ENCODE peak calls at places on chromosomes 2 and 18, in ten cellular contexts. J is CD8-positive, alpha-beta T cell; E is HCT116; Q is SK-N-SH; M is Peyer's patch; B is GM12878; O is PC-3; F is astrocyte; Y is kidney epithelial cell; U is dorsolateral prefrontal cortex. R is an unnamed sample. For H3K27me3, the result is how much of the 10 kb centered on the place peaks cover.

GRCh38 chr2:146677280-146677679 is 1167.5 kb upstream of the ACVR2A start:
- DNase-seq in O (peak), M (no peak), J (no peak), Y (no peak), E (no peak), Q (no peak), F (no peak), U (no peak), B (no peak), R (no peak)

GRCh38 chr2:163373481-163373880 is 362.3 kb downstream of the FIGN start:
- DNase-seq in E (no peak), U (no peak), Q (no peak), J (no peak), O (no peak), F (no peak), M (no peak), Y (no peak), B (no peak), R (no peak)

GRCh38 chr18:68267583-68267982 is 447.3 kb downstream of the TMX3 start:
- DNase-seq in J (no peak), Y (no peak), E (no peak), F (peak), M (no peak), O (peak), Q (no peak), B (no peak), U (no peak), R (no peak)

GRCh38 chr2:229191413-229191812 is 79.7 kb downstream of the PID1 start:
- DNase-seq in U (no peak), Q (no peak), B (no peak), J (no peak), Y (no peak), F (no peak), O (no peak), E (no peak), M (no peak), R (no peak)

GRCh38 chr2:42854207-42854818 is 61.9 kb upstream of the HAAO start:
- DNase-seq in F (no peak), B (no peak), M (peak), O (no peak), Q (no peak), U (no peak), E (no peak), Y (no peak), J (no peak), R (peak)

GRCh38 chr2:2926858-2927175 is 450.8 kb downstream of the EIPR1 start:
- DNase-seq in E (no peak), B (peak), M (no peak), F (no peak), U (no peak), Y (no peak), Q (no peak), J (no peak), O (no peak), R (no peak)

GRCh38 chr2:65032016-65032975 is 23.9 kb upstream of the CEP68 start:
- DNase-seq in B (no peak), M (no peak), O (peak), Y (no peak), U (no peak), Q (no peak), E (no peak), F (no peak), J (no peak), R (no peak)

GRCh38 chr2:19321946-19322345 is 36.5 kb downstream of the OSR1 start:
- DNase-seq in F (peak), O (no peak), J (no peak), M (no peak), E (no peak), Y (peak), Q (no peak), B (no peak), U (no peak), R (no peak)

GRCh38 chr18:27202771-27203170 is 17.7 kb upstream of the CHST9 start:
- DNase-seq in U (no peak), E (no peak), Q (no peak), J (no peak), B (no peak), O (no peak), M (no peak), F (no peak), Y (no peak), R (no peak)

GRCh38 chr2:69764286-69765058 is 22.5 kb downstream of the ANXA4 start:
- DNase-seq in E (no peak), Q (no peak), M (no peak), B (no peak), Y (no peak), O (no peak), J (no peak), F (peak), U (no peak), R (no peak)

GRCh38 chr2:17538844-17539554 is 1.5 kb upstream of the VSNL1 start:
- DNase-seq in J (no peak), Y (no peak), E (peak), O (no peak), U (peak), Q (peak), B (no peak), F (peak), M (peak), R (peak)

GRCh38 chr2:129458451-129458850 is 521.0 kb upstream of the RAB6C start:
- DNase-seq in Y (no peak), B (no peak), J (no peak), U (no peak), E (no peak), Q (no peak), O (no peak), F (no peak), M (no peak), R (no peak)

GRCh38 chr2:42929985-42930581 is 137.7 kb upstream of the HAAO start:
- DNase-seq in J (no peak), Q (no peak), U (no peak), F (peak), E (no peak), Y (no peak), B (no peak), O (no peak), M (no peak), R (no peak)

GRCh38 chr2:3972377-3972776 is 269.0 kb downstream of the DCDC2C start:
- DNase-seq in Y (no peak), E (no peak), J (no peak), U (no peak), B (no peak), Q (no peak), F (no peak), O (no peak), M (no peak), R (no peak)

GRCh38 chr2:14831458-14831857 is 198.9 kb downstream of the LRATD1 start:
- DNase-seq in B (no peak), M (no peak), F (peak), O (peak), Y (no peak), Q (no peak), E (no peak), J (no peak), U (no peak), R (no peak)

GRCh38 chr2:71799013-71799575 is 345.7 kb downstream of the DYSF start:
- DNase-seq in J (no peak), Q (no peak), F (no peak), M (no peak), B (no peak), U (no peak), O (no peak), E (no peak), Y (no peak), R (no peak)

GRCh38 chr2:194815475-194815874 is 841.6 kb upstream of the SLC39A10 start:
- DNase-seq in Q (no peak), Y (no peak), O (peak), B (no peak), E (no peak), F (peak), U (no peak), J (no peak), M (no peak), R (no peak)

GRCh38 chr2:107337209-107337898 is 451.4 kb upstream of the ST6GAL2 start:
- DNase-seq in F (peak), U (no peak), B (no peak), O (peak), M (no peak), Q (no peak), E (no peak), J (no peak), Y (peak), R (no peak)

GRCh38 chr2:101759162-101759561 is 61.7 kb downstream of the MAP4K4 start:
- DNase-seq in Y (peak), E (peak), B (no peak), Q (no peak), J (no peak), U (no peak), O (peak), M (no peak), F (peak), R (no peak)

GRCh38 chr2:158305501-158305900 is 151.1 kb downstream of the CCDC148 start:
- DNase-seq in E (no peak), Y (no peak), O (no peak), U (no peak), J (no peak), M (no peak), B (no peak), Q (no peak), F (no peak), R (no peak)

GRCh38 chr2:186949716-186950256 is 100.8 kb upstream of the ZSWIM2 start:
- DNase-seq in Y (no peak), B (no peak), E (no peak), U (no peak), Q (no peak), J (no peak), M (no peak), O (no peak), F (no peak), R (no peak)

GRCh38 chr18:9638886-9639285 is 24.5 kb upstream of the PPP4R1 start:
- DNase-seq in M (no peak), Q (no peak), J (no peak), U (no peak), B (no peak), E (no peak), Y (no peak), F (no peak), O (peak), R (no peak)

GRCh38 chr18:9707381-9708056 is 582 bp upstream of the RAB31 start:
- DNase-seq in U (no peak), Q (no peak), M (no peak), B (no peak), Y (no peak), E (no peak), O (no peak), J (no peak), F (no peak), R (no peak)

GRCh38 chr2:106075038-106075437 is 119.1 kb downstream of the UXS1 start:
- DNase-seq in J (no peak), O (no peak), M (no peak), Y (no peak), Q (no peak), F (no peak), B (no peak), U (no peak), E (no peak), R (no peak)

GRCh38 chr2:61465045-61465444 is 5.8 kb downstream of the USP34 start:
- DNase-seq in Q (no peak), F (no peak), O (no peak), Y (no peak), U (no peak), E (no peak), B (no peak), M (no peak), J (no peak), R (no peak)

GRCh38 chr18:8812631-8813030 is 107.3 kb downstream of the MTCL1 start:
- DNase-seq in J (no peak), O (peak), E (no peak), M (no peak), B (no peak), Q (no peak), F (peak), U (no peak), Y (no peak), R (no peak)

GRCh38 chr18:21261352-21261751 is 19.3 kb downstream of the GREB1L start:
- DNase-seq in F (no peak), B (no peak), J (no peak), Q (no peak), Y (no peak), E (no peak), M (no peak), O (no peak), U (no peak), R (no peak)

GRCh38 chr18:21262979-21263378 is 20.9 kb downstream of the GREB1L start:
- DNase-seq in B (no peak), Q (no peak), J (no peak), F (no peak), E (no peak), U (no peak), O (no peak), M (no peak), Y (no peak), R (no peak)

GRCh38 chr18:21264651-21265050 is 22.6 kb downstream of the GREB1L start:
- DNase-seq in U (no peak), F (peak), M (no peak), Q (no peak), Y (no peak), J (no peak), E (no peak), B (no peak), O (peak), R (peak)

GRCh38 chr18:21260621-21261020 is 18.6 kb downstream of the GREB1L start:
- DNase-seq in U (no peak), O (no peak), F (no peak), B (no peak), Y (no peak), J (no peak), M (no peak), E (no peak), Q (no peak), R (no peak)

DNA sequence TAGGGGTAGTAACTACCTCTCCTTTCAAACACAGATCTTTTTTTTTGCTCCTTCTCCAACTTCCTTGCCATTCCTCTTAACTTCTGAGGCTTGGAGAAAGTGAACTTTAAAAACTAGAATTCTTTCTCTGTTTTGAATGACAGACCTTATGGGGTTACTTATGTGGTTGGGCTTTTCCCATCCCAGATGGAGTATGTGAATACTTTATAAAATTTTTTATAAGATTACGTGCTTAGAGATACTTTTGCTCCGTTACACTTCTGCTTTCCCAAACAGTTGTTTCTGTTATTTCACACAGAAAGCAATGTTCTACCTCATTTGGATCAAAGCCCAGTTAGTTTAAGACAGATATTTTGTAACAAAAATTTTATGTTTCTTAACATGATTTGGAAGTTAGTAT is 20.2 kb downstream of the GREB1L start:
- DNase-seq in U (no peak), E (no peak), Q (no peak), J (no peak), M (no peak), O (no peak), B (no peak), F (no peak), Y (no peak), R (no peak)
- H3K27me3 ChIP-seq in U (under half), E (under half), Q (under half), J (under half), M (under half), O (under half), B (under half), F (under half), Y (under half), R (under half)

DNA sequence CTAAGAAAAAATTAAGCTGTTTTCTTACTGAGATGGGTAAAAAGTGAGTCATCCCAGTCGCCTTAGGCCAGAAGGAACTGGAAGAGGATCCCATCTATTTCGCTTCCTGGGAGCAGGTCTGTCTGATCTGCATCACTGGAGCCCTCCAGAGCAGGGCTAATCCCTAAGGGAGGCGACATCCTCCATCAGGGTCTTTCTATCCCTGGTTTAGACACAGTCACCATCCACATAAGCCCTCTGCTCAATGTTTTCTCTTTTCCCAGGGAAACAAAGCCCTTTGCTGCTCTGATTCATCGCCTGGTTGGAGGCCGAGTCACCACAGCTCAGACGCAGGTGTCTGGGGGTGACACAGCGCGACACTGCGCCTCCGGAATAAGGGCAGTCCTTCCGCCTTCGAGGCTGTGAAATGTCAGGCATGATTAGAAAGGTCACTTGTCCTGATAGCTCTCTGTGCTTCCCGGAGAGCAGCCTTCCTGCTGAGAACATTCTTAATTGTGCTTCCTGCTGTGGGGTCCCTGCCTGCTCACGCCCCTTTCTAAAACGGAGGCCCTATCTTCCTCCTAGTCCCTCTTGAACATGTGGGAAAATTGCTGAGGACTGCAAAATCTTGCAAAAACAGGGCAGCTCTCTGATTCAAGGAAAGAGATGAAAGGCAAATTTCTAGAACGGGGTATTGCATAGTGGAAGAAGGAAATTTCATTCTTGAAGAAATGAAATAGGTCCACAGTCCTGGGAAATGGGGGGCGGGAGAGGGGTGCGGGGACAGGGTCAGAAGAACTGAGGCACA is 56.3 kb downstream of the MARCHF4 start:
- DNase-seq in J (no peak), Q (peak), E (peak), F (peak), B (no peak), O (peak), M (no peak), U (no peak), Y (peak), R (no peak)
- H3K4me3 ChIP-seq in J (no peak), Q (no peak), E (peak), F (peak), B (no peak), O (peak), M (no peak), U (no peak), Y (no peak), R (no peak)

GRCh38 chr2:26952374-26952773 is 18.1 kb upstream of the MAPRE3 start:
- DNase-seq in Q (no peak), E (no peak), Y (no peak), B (no peak), O (no peak), J (no peak), F (no peak), U (no peak), M (no peak), R (no peak)
- H3K27me3 ChIP-seq in Q (half or more), E (under half), Y (under half), B (under half), O (under half), J (under half), F (under half), U (under half), M (under half), R (under half)

DNA sequence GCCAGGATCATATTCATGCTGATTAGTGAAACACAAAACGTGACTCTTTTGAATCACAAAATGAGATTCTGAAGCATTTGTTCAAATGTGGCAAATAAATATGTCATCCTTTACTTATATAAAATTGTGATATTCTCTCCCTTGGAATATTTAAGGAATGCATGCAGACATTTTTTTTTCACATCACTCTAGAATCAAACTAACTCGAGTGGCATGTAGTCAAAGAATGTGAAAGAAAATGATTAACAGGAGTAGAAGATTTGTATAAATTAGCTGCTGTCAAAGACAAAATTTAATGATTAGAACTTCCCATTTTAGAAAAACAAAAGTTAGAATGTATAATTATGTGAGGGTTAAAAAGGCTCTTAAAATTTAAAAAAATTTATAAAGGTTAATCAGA is 721.0 kb upstream of the FAM98A start:
- DNase-seq in Y (no peak), Q (no peak), M (no peak), F (no peak), B (no peak), O (no peak), U (no peak), E (no peak), J (no peak), R (no peak)
- H3K4me3 ChIP-seq in Y (no peak), Q (no peak), M (no peak), F (no peak), B (no peak), O (no peak), U (no peak), E (no peak), J (no peak), R (no peak)

DNA sequence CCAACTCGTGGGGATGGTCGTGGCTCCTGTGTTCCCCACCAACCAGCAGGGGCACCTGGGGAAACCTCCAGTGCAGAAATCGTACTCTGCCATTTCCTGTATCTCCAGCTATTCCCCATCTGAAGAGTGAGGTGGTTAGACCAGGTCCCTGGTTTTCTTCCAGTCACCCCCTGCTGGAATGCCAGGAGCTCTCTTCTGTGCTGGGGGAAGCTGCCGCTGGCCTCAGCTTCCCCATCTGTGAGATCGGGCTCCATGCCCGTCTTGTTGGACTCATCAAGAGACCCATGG is 119.7 kb downstream of the INHBB start:
- DNase-seq in E (no peak), B (no peak), M (no peak), O (no peak), Y (no peak), Q (no peak), U (no peak), F (no peak), J (no peak), R (no peak)
- H3K27me3 ChIP-seq in E (under half), B (under half), M (under half), O (under half), Y (under half), Q (under half), U (under half), F (under half), J (under half), R (under half)

DNA sequence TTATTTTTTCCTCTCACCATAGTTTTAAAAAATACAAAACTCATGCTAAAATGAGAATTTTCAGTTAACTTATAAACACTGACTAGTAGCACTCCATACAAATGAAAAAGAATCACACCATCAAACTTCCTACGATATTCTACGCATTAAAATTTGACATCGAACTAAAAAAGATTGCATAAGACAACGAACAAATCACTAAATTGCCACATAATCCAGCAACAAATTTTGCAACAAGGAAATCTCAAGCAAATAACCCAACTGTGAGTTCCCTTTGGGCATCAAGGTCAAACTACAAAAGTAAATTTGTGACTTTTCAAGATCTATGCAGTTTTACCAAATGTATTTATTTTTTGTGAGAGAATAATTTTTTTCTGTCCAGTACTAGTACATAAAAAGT is 1.5 kb downstream of the MAP3K2 start:
- DNase-seq in U (no peak), B (no peak), F (no peak), J (no peak), E (no peak), O (no peak), Y (no peak), Q (no peak), M (no peak), R (no peak)
- H3K4me3 ChIP-seq in U (peak), B (peak), F (peak), J (no peak), E (no peak), O (peak), Y (no peak), Q (peak), M (peak), R (no peak)

GRCh38 chr2:176109226-176109954 is 2.3 kb downstream of the HOXD11 start:
- DNase-seq in B (no peak), F (no peak), J (no peak), U (no peak), Q (no peak), M (no peak), Y (no peak), E (no peak), O (no peak), R (no peak)
- H3K27me3 ChIP-seq in B (under half), F (half or more), J (half or more), U (half or more), Q (half or more), M (under half), Y (under half), E (under half), O (under half), R (half or more)

DNA sequence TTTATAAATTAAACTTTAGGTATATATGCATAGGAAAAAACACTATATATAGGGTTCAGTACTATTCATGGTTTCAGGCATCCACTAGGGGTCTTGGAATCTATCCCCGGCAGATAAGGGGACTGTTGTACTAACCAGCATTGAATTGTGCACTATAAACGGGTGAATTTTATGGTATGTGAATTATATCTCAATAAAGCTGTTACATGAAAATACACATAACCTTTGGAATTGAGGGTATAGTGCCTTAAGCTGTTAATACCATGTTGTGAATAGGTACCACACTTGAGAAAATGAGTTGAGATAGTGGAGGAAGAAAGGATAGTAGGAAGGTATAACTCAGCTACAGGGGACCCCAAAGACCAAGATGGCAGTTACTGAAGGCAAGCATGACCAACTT is 167.3 kb downstream of the HAUS1 start:
- DNase-seq in U (no peak), Q (no peak), E (no peak), M (no peak), J (no peak), O (no peak), F (no peak), B (no peak), Y (no peak), R (no peak)
- H3K4me3 ChIP-seq in U (no peak), Q (no peak), E (no peak), M (no peak), J (no peak), O (no peak), F (no peak), B (no peak), Y (no peak), R (no peak)

R was measured in thyroid gland.